ENCODE peak calls at places on chromosomes 11 and 22, in ten cellular contexts. One of them, this sample, is unnamed.

GRCh38 chr11:109957601-109958000 is 135.6 kb upstream of the ZC3H12C start:
- DNase-seq in heart left ventricle: no peak
- DNase-seq in lower leg skin: no peak
- DNase-seq in tibial nerve: no peak
- DNase-seq in H1: no peak
- DNase-seq in sigmoid colon: no peak
- DNase-seq in uterus: no peak
- DNase-seq in adrenal gland: no peak
- DNase-seq in stomach: no peak
- DNase-seq in A549: no peak
- DNase-seq in this sample: no peak

GRCh38 chr11:19199766-19200165 is 2.0 kb downstream of the CSRP3 start:
- DNase-seq in uterus: no peak
- DNase-seq in stomach: no peak
- DNase-seq in heart left ventricle: no peak
- DNase-seq in lower leg skin: no peak
- DNase-seq in H1: no peak
- DNase-seq in tibial nerve: no peak
- DNase-seq in sigmoid colon: no peak
- DNase-seq in A549: no peak
- DNase-seq in adrenal gland: no peak
- DNase-seq in this sample: no peak

GRCh38 chr11:109241988-109242387 is 180.0 kb upstream of the C11orf87 start:
- DNase-seq in lower leg skin: no peak
- DNase-seq in sigmoid colon: no peak
- DNase-seq in adrenal gland: no peak
- DNase-seq in heart left ventricle: no peak
- DNase-seq in tibial nerve: no peak
- DNase-seq in H1: no peak
- DNase-seq in stomach: no peak
- DNase-seq in A549: no peak
- DNase-seq in uterus: no peak
- DNase-seq in this sample: no peak

GRCh38 chr22:32053165-32053755 is 10.2 kb downstream of the SLC5A1 start:
- DNase-seq in A549: no peak
- DNase-seq in uterus: no peak
- DNase-seq in sigmoid colon: no peak
- DNase-seq in H1: no peak
- DNase-seq in heart left ventricle: no peak
- DNase-seq in adrenal gland: no peak
- DNase-seq in lower leg skin: no peak
- DNase-seq in stomach: no peak
- DNase-seq in tibial nerve: no peak
- DNase-seq in this sample: no peak

GRCh38 chr22:35307372-35307771 is 7.7 kb downstream of the TOM1 start:
- DNase-seq in tibial nerve: no peak
- DNase-seq in lower leg skin: no peak
- DNase-seq in H1: no peak
- DNase-seq in heart left ventricle: no peak
- DNase-seq in A549: no peak
- DNase-seq in uterus: no peak
- DNase-seq in stomach: no peak
- DNase-seq in sigmoid colon: no peak
- DNase-seq in adrenal gland: no peak
- DNase-seq in this sample: no peak

GRCh38 chr11:64864473-64865285 is 13.7 kb downstream of the EHD1 start:
- DNase-seq in sigmoid colon: peak; percentile 94
- DNase-seq in A549: no peak
- DNase-seq in lower leg skin: peak; percentile 36
- DNase-seq in tibial nerve: peak; percentile 42
- DNase-seq in uterus: peak; percentile 89
- DNase-seq in H1: no peak
- DNase-seq in adrenal gland: peak; percentile 68
- DNase-seq in stomach: no peak
- DNase-seq in heart left ventricle: peak; percentile 86
- DNase-seq in this sample: peak; percentile 65

GRCh38 chr11:64858467-64859401 is 14.3 kb upstream of the CDC42BPG start:
- DNase-seq in sigmoid colon: peak; percentile 63
- DNase-seq in uterus: no peak
- DNase-seq in stomach: peak; percentile 57
- DNase-seq in lower leg skin: no peak
- DNase-seq in tibial nerve: no peak
- DNase-seq in adrenal gland: peak; percentile 91
- DNase-seq in heart left ventricle: no peak
- DNase-seq in H1: no peak
- DNase-seq in A549: no peak
- DNase-seq in this sample: peak; percentile 41

GRCh38 chr11:75421902-75422247 is 11.1 kb downstream of the KLHL35 start:
- DNase-seq in H1: no peak
- DNase-seq in A549: no peak
- DNase-seq in tibial nerve: no peak
- DNase-seq in lower leg skin: no peak
- DNase-seq in heart left ventricle: no peak
- DNase-seq in stomach: no peak
- DNase-seq in uterus: no peak
- DNase-seq in adrenal gland: no peak
- DNase-seq in sigmoid colon: no peak
- DNase-seq in this sample: no peak

DNA sequence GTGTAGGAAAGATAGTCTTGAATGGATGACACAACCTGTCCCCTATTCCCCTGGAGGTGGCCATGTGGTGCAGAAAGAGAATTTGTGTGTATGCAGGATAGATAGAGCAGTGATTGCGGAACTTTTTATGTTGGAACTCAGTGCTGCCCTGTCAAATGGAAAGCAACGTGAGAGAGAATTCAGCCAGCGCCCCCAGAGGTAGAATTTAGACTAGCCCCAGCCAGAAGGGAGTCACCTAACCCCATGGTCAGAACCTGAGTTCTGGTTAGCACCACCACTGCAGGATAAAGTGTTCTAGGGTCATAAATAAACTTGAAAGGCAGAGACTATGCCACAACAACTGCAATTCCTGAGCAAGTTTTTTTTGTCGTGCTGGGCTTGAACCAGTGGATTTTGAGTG is 152.9 kb upstream of the GRIA4 start:
- DNase-seq in stomach: no peak
- DNase-seq in sigmoid colon: no peak
- DNase-seq in H1: peak; percentile 61
- DNase-seq in tibial nerve: no peak
- DNase-seq in heart left ventricle: no peak
- DNase-seq in adrenal gland: no peak
- DNase-seq in A549: no peak
- DNase-seq in uterus: no peak
- DNase-seq in lower leg skin: no peak
- DNase-seq in this sample: no peak
- TF ChIP-seq CTCF in stomach: no peak
- TF ChIP-seq CTCF in sigmoid colon: no peak
- TF ChIP-seq CTCF in H1: peak; percentile 47
- TF ChIP-seq CTCF in tibial nerve: no peak
- TF ChIP-seq CTCF in heart left ventricle: no peak
- TF ChIP-seq CTCF in adrenal gland: no peak
- TF ChIP-seq CTCF in A549: no peak
- TF ChIP-seq CTCF in uterus: no peak
- TF ChIP-seq CTCF in lower leg skin: no peak
- TF ChIP-seq CTCF in this sample: no peak

GRCh38 chr11:45846974-45847907 is at the start of gene CRY2:
- DNase-seq in adrenal gland: peak; percentile 99
- DNase-seq in H1: peak; percentile 100
- DNase-seq in uterus: peak; percentile 100
- DNase-seq in lower leg skin: peak; percentile 99
- DNase-seq in sigmoid colon: peak; percentile 100
- DNase-seq in stomach: peak; percentile 100
- DNase-seq in tibial nerve: peak; percentile 99
- DNase-seq in heart left ventricle: peak; percentile 100
- DNase-seq in A549: peak; percentile 97
- DNase-seq in this sample: peak; percentile 99

GRCh38 chr11:45846174-45846675 is 1.1 kb upstream of the CRY2 start:
- DNase-seq in sigmoid colon: no peak
- DNase-seq in uterus: no peak
- DNase-seq in stomach: no peak
- DNase-seq in adrenal gland: no peak
- DNase-seq in tibial nerve: no peak
- DNase-seq in H1: no peak
- DNase-seq in lower leg skin: no peak
- DNase-seq in A549: no peak
- DNase-seq in heart left ventricle: no peak
- DNase-seq in this sample: no peak

GRCh38 chr11:45839204-45839603 is 8.1 kb upstream of the CRY2 start:
- DNase-seq in sigmoid colon: no peak
- DNase-seq in stomach: no peak
- DNase-seq in heart left ventricle: no peak
- DNase-seq in A549: no peak
- DNase-seq in lower leg skin: no peak
- DNase-seq in H1: no peak
- DNase-seq in adrenal gland: no peak
- DNase-seq in uterus: no peak
- DNase-seq in tibial nerve: no peak
- DNase-seq in this sample: no peak

GRCh38 chr11:45844822-45845573 is 2.3 kb upstream of the CRY2 start:
- DNase-seq in sigmoid colon: no peak
- DNase-seq in H1: no peak
- DNase-seq in stomach: no peak
- DNase-seq in A549: no peak
- DNase-seq in adrenal gland: no peak
- DNase-seq in lower leg skin: no peak
- DNase-seq in heart left ventricle: no peak
- DNase-seq in tibial nerve: no peak
- DNase-seq in uterus: no peak
- DNase-seq in this sample: no peak

DNA sequence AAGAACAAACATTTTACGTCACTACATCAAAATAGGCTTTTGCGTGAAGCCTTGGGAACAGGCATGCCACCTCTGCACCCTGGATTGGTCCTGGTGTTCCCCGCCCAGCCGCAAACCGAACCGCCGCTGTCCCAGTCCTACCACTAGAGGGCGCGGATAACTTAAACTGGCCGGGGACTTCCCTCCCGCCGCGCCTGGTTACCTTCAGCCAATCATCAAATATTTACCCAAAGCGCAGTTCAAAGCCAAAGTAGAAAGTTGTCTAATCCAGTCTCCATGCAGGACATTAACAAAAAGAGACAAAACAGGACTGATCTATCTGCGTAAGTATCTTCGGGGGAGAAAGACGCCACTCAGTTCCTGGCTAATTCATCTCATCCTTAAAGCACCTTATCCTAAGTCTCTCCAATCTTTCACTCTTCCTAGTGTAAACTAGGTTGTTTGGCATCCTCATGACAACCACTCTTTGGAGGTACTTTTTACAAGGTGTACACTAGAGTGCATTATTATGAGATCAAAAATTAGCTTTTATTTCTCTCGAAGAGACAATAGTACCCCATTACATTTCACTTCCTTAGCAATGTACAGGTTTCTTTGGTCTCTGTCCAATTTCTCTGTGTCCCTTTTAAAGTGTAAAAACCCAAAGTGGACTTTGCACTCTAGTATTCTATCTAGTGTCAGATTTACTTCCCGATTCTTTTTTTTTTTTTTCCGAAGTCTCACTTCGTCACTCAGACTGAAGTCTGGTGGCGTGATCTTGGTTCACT is 3.9 kb upstream of the CRY2 start:
- DNase-seq in uterus: peak; percentile 90
- DNase-seq in heart left ventricle: peak; percentile 90
- DNase-seq in tibial nerve: peak; percentile 95
- DNase-seq in stomach: peak; percentile 96
- DNase-seq in H1: peak; percentile 91
- DNase-seq in adrenal gland: peak; percentile 90
- DNase-seq in sigmoid colon: peak; percentile 97
- DNase-seq in lower leg skin: peak; percentile 92
- DNase-seq in A549: peak; percentile 91
- DNase-seq in this sample: peak; percentile 95
- TF ChIP-seq POLR2A in uterus: no peak
- TF ChIP-seq POLR2A in heart left ventricle: no peak
- TF ChIP-seq POLR2A in tibial nerve: no peak
- TF ChIP-seq POLR2A in stomach: no peak
- TF ChIP-seq POLR2A in H1: no peak
- TF ChIP-seq POLR2A in adrenal gland: peak; percentile 10
- TF ChIP-seq POLR2A in sigmoid colon: no peak
- TF ChIP-seq POLR2A in lower leg skin: no peak
- TF ChIP-seq POLR2A in A549: no peak
- TF ChIP-seq POLR2A in this sample: no peak

DNA sequence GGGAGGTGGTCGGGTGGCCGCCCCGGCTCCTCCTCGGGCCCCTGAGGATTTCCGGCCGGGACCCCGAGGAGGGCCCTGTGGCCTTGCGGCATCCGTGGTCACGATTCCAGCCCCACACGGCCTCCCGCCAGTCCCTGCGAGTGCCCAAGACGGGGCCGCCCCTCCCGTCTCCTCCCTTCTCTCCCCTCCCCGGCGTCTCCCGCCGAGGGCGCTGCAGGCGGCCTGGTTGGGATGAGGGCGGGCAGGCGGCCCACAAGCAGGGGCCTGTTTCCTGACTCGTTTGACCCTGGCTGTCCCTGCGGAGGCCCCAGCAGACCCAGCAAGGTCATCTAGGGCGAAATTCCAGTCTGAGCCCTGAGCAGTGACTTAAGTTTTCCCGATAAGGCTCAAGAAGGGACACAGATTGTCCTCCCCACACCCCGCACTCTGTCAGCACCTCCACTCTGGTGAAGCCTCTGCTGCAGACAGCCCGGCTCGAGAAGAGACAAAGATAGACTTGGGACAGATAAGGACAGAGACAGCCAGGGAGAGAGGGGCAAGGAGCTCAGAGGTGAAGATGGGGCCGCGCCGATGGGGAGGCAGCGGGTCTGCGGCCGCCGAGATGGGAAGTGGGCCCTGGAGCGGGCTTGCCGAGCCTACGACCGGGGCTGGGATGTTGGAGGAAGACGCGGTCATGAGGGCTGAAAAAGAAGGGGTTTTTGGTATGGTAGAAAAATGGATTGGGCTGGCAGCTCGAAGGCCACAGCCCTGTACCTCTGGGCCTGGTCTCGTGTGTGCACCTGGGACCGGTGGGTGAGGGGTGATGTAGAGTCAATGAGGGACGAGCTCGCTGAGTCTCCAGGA is 95.0 kb downstream of the SWAP70 start:
- DNase-seq in lower leg skin: peak; percentile 80
- DNase-seq in adrenal gland: peak; percentile 77
- DNase-seq in heart left ventricle: peak; percentile 93
- DNase-seq in stomach: peak; percentile 69
- DNase-seq in A549: peak; percentile 77
- DNase-seq in H1: peak; percentile 79
- DNase-seq in tibial nerve: peak; percentile 72
- DNase-seq in uterus: peak; percentile 81
- DNase-seq in sigmoid colon: peak; percentile 89
- DNase-seq in this sample: peak; percentile 76
- TF ChIP-seq CTCF in lower leg skin: no peak
- TF ChIP-seq CTCF in adrenal gland: no peak
- TF ChIP-seq CTCF in heart left ventricle: no peak
- TF ChIP-seq CTCF in stomach: no peak
- TF ChIP-seq CTCF in A549: no peak
- TF ChIP-seq CTCF in H1: no peak
- TF ChIP-seq CTCF in tibial nerve: no peak
- TF ChIP-seq CTCF in uterus: peak; percentile 61
- TF ChIP-seq CTCF in sigmoid colon: no peak
- TF ChIP-seq CTCF in this sample: no peak

GRCh38 chr22:45998638-45999378 is 21.8 kb upstream of the WNT7B start:
- DNase-seq in heart left ventricle: peak; percentile 40
- DNase-seq in uterus: no peak
- DNase-seq in sigmoid colon: peak; percentile 54
- DNase-seq in lower leg skin: no peak
- DNase-seq in adrenal gland: peak; percentile 65
- DNase-seq in A549: no peak
- DNase-seq in stomach: no peak
- DNase-seq in tibial nerve: no peak
- DNase-seq in H1: no peak
- DNase-seq in this sample: no peak

GRCh38 chr22:45996241-45997076 is 19.5 kb upstream of the WNT7B start:
- DNase-seq in H1: no peak
- DNase-seq in heart left ventricle: peak; percentile 90
- DNase-seq in tibial nerve: no peak
- DNase-seq in sigmoid colon: peak; percentile 85
- DNase-seq in A549: no peak
- DNase-seq in stomach: no peak
- DNase-seq in uterus: peak; percentile 66
- DNase-seq in lower leg skin: no peak
- DNase-seq in adrenal gland: peak; percentile 62
- DNase-seq in this sample: no peak

GRCh38 chr22:45995405-45996101 is 18.6 kb upstream of the WNT7B start:
- DNase-seq in H1: no peak
- DNase-seq in heart left ventricle: peak; percentile 63
- DNase-seq in uterus: no peak
- DNase-seq in lower leg skin: no peak
- DNase-seq in adrenal gland: no peak
- DNase-seq in A549: no peak
- DNase-seq in stomach: no peak
- DNase-seq in tibial nerve: no peak
- DNase-seq in sigmoid colon: no peak
- DNase-seq in this sample: no peak

GRCh38 chr22:45997775-45998637 is 21.0 kb upstream of the WNT7B start:
- DNase-seq in lower leg skin: no peak
- DNase-seq in sigmoid colon: peak; percentile 66
- DNase-seq in heart left ventricle: peak; percentile 62
- DNase-seq in stomach: no peak
- DNase-seq in A549: no peak
- DNase-seq in uterus: no peak
- DNase-seq in H1: no peak
- DNase-seq in tibial nerve: no peak
- DNase-seq in adrenal gland: peak; percentile 77
- DNase-seq in this sample: peak; percentile 58

GRCh38 chr22:45997077-45997774 is 20.3 kb upstream of the WNT7B start:
- DNase-seq in tibial nerve: peak; percentile 84
- DNase-seq in heart left ventricle: peak; percentile 96
- DNase-seq in stomach: peak; percentile 63
- DNase-seq in uterus: peak; percentile 95
- DNase-seq in sigmoid colon: peak; percentile 96
- DNase-seq in H1: no peak
- DNase-seq in adrenal gland: peak; percentile 96
- DNase-seq in A549: no peak
- DNase-seq in lower leg skin: peak; percentile 85
- DNase-seq in this sample: peak; percentile 89
- TF ChIP-seq POLR2A in tibial nerve: no peak
- TF ChIP-seq POLR2A in heart left ventricle: no peak
- TF ChIP-seq POLR2A in stomach: no peak
- TF ChIP-seq POLR2A in uterus: no peak
- TF ChIP-seq POLR2A in sigmoid colon: no peak
- TF ChIP-seq POLR2A in H1: no peak
- TF ChIP-seq POLR2A in adrenal gland: peak; percentile 55
- TF ChIP-seq POLR2A in A549: no peak
- TF ChIP-seq POLR2A in lower leg skin: no peak
- TF ChIP-seq POLR2A in this sample: no peak